ENCODE peak calls at places on chromosome 19, in nine cellular contexts. S is LHCN-M2; W is CD8-positive, alpha-beta T cell; O is fibroblast of pulmonary artery; I is activated CD4-positive, alpha-beta T cell treated with anti-CD3 and anti-CD28 coated beads, Interleukin-2, amount 50 U/mL, for 1 hour; B is T-cell; X is GM12892; H is thoracic aorta; T is NCI-H510A treated with DMSO at 0.1 percent for 48 hours. N is an unnamed sample.

GRCh38 chr19:46756544-46756888 is 10.3 kb upstream of the STRN4 start:
- DNase-seq in T (no peak), H (no peak), X (no peak), B (no peak), O (no peak), S (no peak), I (no peak), W (no peak), N (no peak)

GRCh38 chr19:39126593-39127187 is 1.1 kb downstream of the PAK4 start:
- DNase-seq in X (no peak), T (no peak), O (peak; percentile 31), H (no peak), W (no peak), B (no peak), S (peak; percentile 20), I (no peak), N (peak; percentile 91)

GRCh38 chr19:29666634-29667389 is 1.6 kb downstream of the PLEKHF1 start:
- DNase-seq in H (no peak), O (peak; percentile 75), X (no peak), T (no peak), W (no peak), I (no peak), B (no peak), S (peak; percentile 60), N (peak; percentile 58)

GRCh38 chr19:12705654-12706331 is 9.4 kb upstream of the FBXW9 start:
- DNase-seq in T (no peak), H (no peak), W (no peak), O (no peak), X (no peak), I (no peak), B (no peak), S (no peak), N (no peak)

GRCh38 chr19:45391346-45391745 is 13.5 kb downstream of the PPP1R13L start:
- DNase-seq in W (no peak), I (no peak), X (peak; percentile 27), B (no peak), O (no peak), T (peak; percentile 18), H (no peak), S (no peak), N (no peak)

GRCh38 chr19:18474366-18474887 is 36.5 kb upstream of the ISYNA1 start:
- DNase-seq in O (no peak), W (no peak), I (no peak), S (no peak), X (no peak), H (no peak), B (no peak), T (no peak), N (no peak)

GRCh38 chr19:9205506-9206113 is 13.8 kb downstream of the OR7D4 start:
- DNase-seq in T (peak; percentile 23), X (peak; percentile 21), W (peak; percentile 58), B (peak; percentile 58), I (peak; percentile 59), S (peak; percentile 56), O (peak; percentile 75), H (peak; percentile 3), N (peak; percentile 58)

GRCh38 chr19:54209748-54210494 is 9.3 kb downstream of the RPS9 start:
- DNase-seq in O (peak; percentile 98), X (no peak), H (peak; percentile 65), I (no peak), B (peak; percentile 33), W (peak; percentile 41), T (peak; percentile 89), S (peak; percentile 99), N (peak; percentile 97)

GRCh38 chr19:43290568-43291359 is 21.4 kb upstream of the PSG9 start:
- DNase-seq in S (peak; percentile 12), O (peak; percentile 13), W (no peak), T (no peak), I (no peak), H (no peak), B (peak; percentile 6), X (no peak), N (peak; percentile 7)

GRCh38 chr19:51439021-51439465 is 19.2 kb downstream of the SIGLEC8 start:
- DNase-seq in O (peak; percentile 7), X (no peak), I (peak; percentile 9), T (no peak), B (no peak), H (no peak), S (no peak), W (no peak), N (peak; percentile 9)

GRCh38 chr19:16342002-16342715 is 17.5 kb downstream of the KLF2 start:
- DNase-seq in H (no peak), W (peak; percentile 66), O (no peak), B (peak; percentile 68), S (peak; percentile 35), I (peak; percentile 35), X (no peak), T (peak; percentile 14), N (peak; percentile 49)

GRCh38 chr19:14354445-14354844 is 26.8 kb upstream of the ADGRE5 start:
- DNase-seq in T (no peak), X (no peak), B (no peak), W (no peak), O (no peak), I (no peak), H (no peak), S (no peak), N (no peak)

GRCh38 chr19:7998081-7998480 is 7.4 kb downstream of the ELAVL1 start:
- DNase-seq in H (no peak), T (no peak), X (no peak), B (no peak), W (no peak), I (no peak), S (peak; percentile 66), O (no peak), N (peak; percentile 62)

GRCh38 chr19:12333162-12334159 is at the start of gene ZNF563:
- DNase-seq in W (peak; percentile 98), O (peak; percentile 93), S (peak; percentile 93), I (peak; percentile 98), T (peak; percentile 93), B (peak; percentile 97), H (peak; percentile 96), X (peak; percentile 79), N (peak; percentile 96)

GRCh38 chr19:42207767-42208259 is 9.7 kb downstream of the DEDD2 start:
- DNase-seq in S (peak; percentile 78), W (peak; percentile 50), O (peak; percentile 71), B (no peak), X (no peak), I (no peak), H (no peak), T (no peak), N (peak; percentile 85)

N was measured in kidney tubule cell.